ENCODE peak calls at places on chromosome 10, in nine cellular contexts. H is lower lobe of right lung, R is sigmoid colon, J is astrocyte, O is transverse colon, P is mesothelial cell of epicardium, B is GM20000, C is astrocyte of the spinal cord, A is PC-9. W is an unnamed sample.
A peak's percentile ranks its signal among the peaks of the same experiment; 100 is the strongest.

GRCh38 chr10:116833986-116834760 is 15.1 kb upstream of the ENO4 start:
- DNase-seq in H (no peak), R (no peak), J (no peak), O (no peak), P (no peak), B (no peak), C (no peak), A (no peak), W (no peak)

GRCh38 chr10:20885678-20886077 is 11.4 kb downstream of the NEBL start:
- DNase-seq in H (no peak), R (no peak), J (no peak), O (no peak), P (no peak), B (no peak), C (no peak), A (no peak), W (peak; percentile 24)

GRCh38 chr10:10803273-10803672 is 214.4 kb upstream of the CELF2 start:
- DNase-seq in H (no peak), R (no peak), J (no peak), O (no peak), P (no peak), B (no peak), C (no peak), A (no peak), W (no peak)

GRCh38 chr10:84149854-84150253 is 10.5 kb downstream of the GHITM start:
- DNase-seq in H (no peak), R (no peak), J (no peak), O (no peak), P (no peak), B (no peak), C (no peak), A (no peak), W (no peak)

GRCh38 chr10:124641282-124642075 is 102.7 kb downstream of the FAM53B start:
- DNase-seq in H (no peak), R (peak; percentile 90), J (peak; percentile 58), O (peak; percentile 38), P (no peak), B (peak; percentile 72), C (peak; percentile 37), A (no peak), W (peak; percentile 66)

GRCh38 chr10:89887406-89887805 is 186.0 kb downstream of the KIF20B start:
- DNase-seq in H (no peak), R (no peak), J (no peak), O (no peak), P (no peak), B (no peak), C (no peak), A (no peak), W (no peak)

GRCh38 chr10:12484945-12485805 is 135.8 kb downstream of the CAMK1D start:
- DNase-seq in H (no peak), R (no peak), J (no peak), O (peak; percentile 53), P (no peak), B (peak; percentile 67), C (no peak), A (no peak), W (no peak)

GRCh38 chr10:122487231-122487765 is 25.9 kb downstream of the HTRA1 start:
- DNase-seq in H (no peak), R (peak; percentile 95), J (no peak), O (peak; percentile 51), P (no peak), B (no peak), C (peak; percentile 43), A (no peak), W (no peak)

GRCh38 chr10:78420946-78421732 is 387.5 kb downstream of the RPS24 start:
- DNase-seq in H (no peak), R (peak; percentile 42), J (no peak), O (no peak), P (no peak), B (no peak), C (no peak), A (no peak), W (no peak)

GRCh38 chr10:17474595-17474994 is 20.2 kb upstream of the ST8SIA6 start:
- DNase-seq in H (no peak), R (no peak), J (no peak), O (no peak), P (no peak), B (no peak), C (no peak), A (no peak), W (peak; percentile 24)

GRCh38 chr10:76973515-76974289 is 663.9 kb downstream of the KCNMA1 start:
- DNase-seq in H (no peak), R (peak; percentile 77), J (peak; percentile 23), O (no peak), P (no peak), B (no peak), C (peak; percentile 22), A (no peak), W (no peak)

GRCh38 chr10:19638873-19639233 is 177.4 kb upstream of the PLXDC2 start:
- DNase-seq in H (no peak), R (no peak), J (no peak), O (no peak), P (no peak), B (no peak), C (no peak), A (no peak), W (no peak)

GRCh38 chr10:22824984-22825383 is 102.9 kb upstream of the ARMC3 start:
- DNase-seq in H (no peak), R (no peak), J (peak; percentile 92), O (no peak), P (no peak), B (no peak), C (peak; percentile 70), A (no peak), W (peak; percentile 44)

GRCh38 chr10:6269953-6270867 is 67.5 kb downstream of the PFKFB3 start:
- DNase-seq in H (peak; percentile 55), R (no peak), J (no peak), O (peak; percentile 59), P (no peak), B (peak; percentile 68), C (no peak), A (no peak), W (no peak)

GRCh38 chr10:93548376-93549071 is 17.9 kb upstream of the FFAR4 start:
- DNase-seq in H (no peak), R (no peak), J (no peak), O (no peak), P (no peak), B (no peak), C (peak; percentile 50), A (no peak), W (peak; percentile 18)

GRCh38 chr10:69757206-69757552 is 44.5 kb upstream of the COL13A1 start:
- DNase-seq in H (no peak), R (peak; percentile 39), J (no peak), O (no peak), P (no peak), B (no peak), C (no peak), A (no peak), W (no peak)

DNA sequence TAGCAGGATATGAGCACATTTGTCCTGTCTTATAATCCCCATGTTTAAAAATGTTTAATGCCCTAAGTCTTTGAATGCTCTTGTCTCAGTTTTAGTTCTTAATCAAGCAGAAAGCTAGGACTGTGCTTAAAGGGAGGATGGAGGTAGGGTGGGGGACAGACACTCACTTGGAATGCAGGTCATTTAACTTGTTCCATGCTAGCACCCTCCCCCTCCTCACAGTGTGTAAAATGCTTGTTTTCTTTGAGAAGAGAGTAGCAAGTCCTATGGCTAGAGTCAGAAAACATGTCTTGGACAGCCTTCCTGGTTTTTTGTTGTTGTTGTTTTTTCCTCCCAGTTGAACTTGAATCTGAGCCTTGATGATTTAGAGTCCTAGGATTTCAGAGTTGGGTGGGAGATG is 114.2 kb downstream of the PLPP4 start:
- DNase-seq in H (no peak), R (no peak), J (no peak), O (no peak), P (no peak), B (no peak), C (no peak), A (no peak), W (no peak)
- TF ChIP-seq CTCF in H (no peak), R (no peak), J (no peak), O (no peak), P (no peak), B (no peak), C (no peak), A (no peak), W (no peak)

DNA sequence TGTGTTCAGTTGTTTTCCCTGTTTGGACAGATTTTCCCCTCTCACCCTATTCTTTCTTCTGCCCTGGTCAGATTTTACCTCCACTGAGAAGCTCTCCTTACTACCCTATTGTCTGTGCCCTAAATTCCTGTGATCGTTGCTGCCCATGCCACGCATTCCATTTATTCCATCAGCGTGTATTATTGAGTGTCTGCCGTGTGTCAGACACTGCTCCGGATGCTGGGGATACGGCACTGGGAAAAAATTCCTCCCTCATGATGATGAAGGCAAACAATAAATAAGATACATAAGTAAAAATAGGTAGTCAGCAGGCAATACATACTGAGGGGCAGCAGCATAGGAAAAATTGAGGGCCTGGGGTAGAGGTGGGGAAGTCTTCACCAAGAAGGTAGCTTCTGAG is 86.8 kb downstream of the FANK1 start:
- DNase-seq in H (no peak), R (no peak), J (peak; percentile 69), O (no peak), P (no peak), B (no peak), C (no peak), A (no peak), W (no peak)
- TF ChIP-seq CTCF in H (no peak), R (no peak), J (no peak), O (no peak), P (no peak), B (no peak), C (no peak), A (no peak), W (no peak)

DNA sequence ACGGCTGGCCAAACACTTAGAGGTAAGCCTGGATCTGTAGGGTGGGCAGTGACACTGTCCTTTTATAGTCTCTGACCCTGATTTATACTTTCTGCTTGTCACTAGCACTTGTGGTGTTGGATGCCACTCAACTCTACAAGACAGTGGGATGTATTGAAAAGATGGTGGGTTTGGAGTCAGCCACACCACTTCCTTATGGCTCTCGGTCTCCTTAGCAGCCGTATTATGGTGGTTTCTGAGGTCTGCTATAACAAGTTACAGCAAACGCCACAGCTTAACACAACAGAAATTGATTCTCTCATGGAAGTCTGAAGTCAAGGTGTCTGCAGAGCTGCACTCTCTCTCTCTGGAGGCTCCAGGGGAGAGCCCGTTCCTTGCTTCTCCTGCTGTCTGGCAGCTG is 14.7 kb downstream of the ITIH2 start:
- DNase-seq in H (no peak), R (no peak), J (no peak), O (no peak), P (no peak), B (no peak), C (no peak), A (no peak), W (no peak)
- TF ChIP-seq CTCF in H (no peak), R (no peak), J (no peak), O (no peak), P (no peak), B (no peak), C (no peak), A (no peak), W (no peak)

DNA sequence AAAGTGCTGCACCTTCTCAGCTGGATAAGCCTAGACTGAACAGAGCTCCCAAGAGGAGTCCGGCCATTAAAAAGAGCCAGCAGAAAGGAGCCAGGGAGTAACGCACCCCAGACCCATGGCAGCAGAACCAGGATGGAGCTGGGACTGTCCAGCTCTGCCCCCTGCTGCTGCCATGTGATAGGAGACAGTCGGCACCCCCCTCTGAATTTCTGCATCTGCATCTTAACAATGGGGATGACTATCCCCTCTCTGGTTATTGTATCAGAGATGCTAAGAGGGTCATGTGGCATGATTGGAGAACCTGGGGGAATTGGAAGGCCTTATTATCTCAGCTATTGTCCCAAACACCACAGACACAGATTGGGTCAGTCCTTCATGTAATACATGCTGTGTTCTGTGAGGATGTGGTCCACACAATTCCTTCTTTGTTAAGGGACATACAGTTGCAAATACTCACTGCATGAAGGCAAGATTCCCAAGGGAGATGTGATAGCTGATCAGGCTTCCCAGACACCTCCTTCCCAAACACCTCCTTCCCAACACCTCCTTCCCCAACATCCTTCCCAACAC is 29.3 kb downstream of the PLEKHS1 start:
- DNase-seq in H (no peak), R (no peak), J (no peak), O (no peak), P (no peak), B (no peak), C (no peak), A (no peak), W (no peak)
- TF ChIP-seq CTCF in H (no peak), R (no peak), J (no peak), O (peak; percentile 17), P (no peak), B (no peak), C (no peak), A (no peak), W (no peak)

W was measured in fibroblast of pulmonary artery.